ENCODE peak calls at places on chromosome 4, in nine cellular contexts. Q is CD4-positive, alpha-beta T cell; F is WTC11; B is left ventricle myocardium inferior; E is activated CD4-positive, alpha-beta T cell treated with anti-CD3 and anti-CD28 coated beads, Interleukin-2, amount 50 U/mL, for 1 hour; K is activated T-cell treated with anti-CD3 and anti-CD28 coated beads for 4 hours; U is activated CD4-positive, CD25-positive, alpha-beta regulatory T cell; N is sciatic nerve; M is A549. J is an unnamed sample.

GRCh38 chr4:76943129-76943620 is 6.4 kb upstream of the SEPTIN11 start:
- DNase-seq in N (no peak), Q (no peak), E (no peak), K (no peak), U (no peak), B (no peak), F (no peak), M (no peak), J (no peak)

GRCh38 chr4:40915318-40916217 is 165.8 kb downstream of the NSUN7 start:
- DNase-seq in K (no peak), U (no peak), M (no peak), E (no peak), Q (no peak), F (no peak), B (no peak), N (no peak), J (no peak)

GRCh38 chr4:184548321-184548650 is 73.9 kb upstream of the IRF2 start:
- DNase-seq in N (no peak), E (no peak), U (no peak), F (no peak), K (no peak), M (no peak), Q (no peak), B (no peak), J (no peak)

GRCh38 chr4:948936-949300 is 16.7 kb downstream of the TMEM175 start:
- DNase-seq in Q (no peak), F (no peak), N (peak), B (no peak), U (no peak), M (no peak), K (no peak), E (no peak), J (no peak)

GRCh38 chr4:2697995-2698414 is 58.1 kb downstream of the TNIP2 start:
- DNase-seq in U (no peak), N (no peak), B (no peak), M (no peak), Q (no peak), F (no peak), E (no peak), K (no peak), J (no peak)

GRCh38 chr4:108058685-108059440 is 69.2 kb downstream of the HADH start:
- DNase-seq in B (no peak), F (no peak), N (no peak), K (no peak), E (no peak), M (no peak), U (no peak), Q (no peak), J (no peak)

GRCh38 chr4:34636623-34637022 is 1607.7 kb downstream of the ARAP2 start:
- DNase-seq in B (no peak), K (no peak), Q (no peak), N (no peak), F (no peak), E (no peak), U (no peak), M (no peak), J (no peak)

GRCh38 chr4:7134737-7135388 is 57.5 kb upstream of the SORCS2 start:
- DNase-seq in K (no peak), E (no peak), F (no peak), M (no peak), N (peak), Q (no peak), U (no peak), B (peak), J (no peak)

GRCh38 chr4:122005064-122005755 is 53.4 kb upstream of the TRPC3 start:
- DNase-seq in N (no peak), M (no peak), E (no peak), F (no peak), K (no peak), Q (no peak), B (no peak), U (no peak), J (no peak)

GRCh38 chr4:472881-473574 is 25.9 kb downstream of the ZNF721 start:
- DNase-seq in U (peak), Q (no peak), F (no peak), N (no peak), E (no peak), K (no peak), B (no peak), M (peak), J (no peak)

GRCh38 chr4:5691491-5692132 is 16.7 kb downstream of the EVC2 start:
- DNase-seq in F (no peak), N (no peak), Q (no peak), M (no peak), K (no peak), U (no peak), B (no peak), E (no peak), J (no peak)

GRCh38 chr4:122953924-122954323 is 31.5 kb upstream of the NUDT6 start:
- DNase-seq in N (no peak), B (no peak), M (no peak), K (no peak), Q (no peak), U (no peak), F (no peak), E (no peak), J (no peak)

GRCh38 chr4:142035556-142035955 is 399.2 kb downstream of the IL15 start:
- DNase-seq in K (no peak), U (no peak), B (no peak), F (no peak), N (no peak), M (no peak), Q (no peak), E (no peak), J (no peak)

GRCh38 chr4:56783986-56784385 is 37.5 kb downstream of the SPINK2 start:
- DNase-seq in F (no peak), B (no peak), N (no peak), K (no peak), Q (no peak), M (no peak), U (no peak), E (no peak), J (no peak)

GRCh38 chr4:22987861-22988260 is 295.1 kb downstream of the GBA3 start:
- DNase-seq in N (no peak), B (no peak), U (no peak), M (no peak), Q (no peak), K (no peak), F (no peak), E (no peak), J (peak)

GRCh38 chr4:116099596-116099995 is 985.8 kb downstream of the TRAM1L1 start:
- DNase-seq in U (no peak), E (no peak), F (no peak), K (no peak), N (no peak), B (no peak), M (no peak), Q (no peak), J (no peak)